ENCODE peak calls at places on chromosome 7, in four cellular contexts. W, G, B and Z are unnamed samples.

GRCh38 chr7:105439174-105439893 is 50.6 kb upstream of the SRPK2 start:
- DNase-seq in W (no peak), G (peak), B (peak), Z (peak)

GRCh38 chr7:831596-832291 is 532 bp upstream of the SUN1 start:
- DNase-seq in W (no peak), G (no peak), B (peak), Z (no peak)

GRCh38 chr7:26292768-26293560 is 1.3 kb downstream of the SNX10 start:
- DNase-seq in W (no peak), G (peak), B (no peak), Z (peak)

GRCh38 chr7:151866028-151866427 is 10.9 kb downstream of the PRKAG2 start:
- DNase-seq in W (no peak), G (no peak), B (no peak), Z (no peak)

GRCh38 chr7:16554518-16555236 is 28.1 kb downstream of the LRRC72 start:
- DNase-seq in W (no peak), G (no peak), B (peak), Z (no peak)

GRCh38 chr7:1073211-1073977 is 14.5 kb upstream of the GPER1 start:
- DNase-seq in W (no peak), G (no peak), B (no peak), Z (no peak)

GRCh38 chr7:33707427-33707826 is 197.9 kb upstream of the BMPER start:
- DNase-seq in W (no peak), G (no peak), B (no peak), Z (no peak)

GRCh38 chr7:50558380-50559051 is 6.7 kb downstream of the DDC start:
- DNase-seq in W (no peak), G (no peak), B (no peak), Z (peak)

GRCh38 chr7:103833401-103833800 is 156.1 kb downstream of the RELN start:
- DNase-seq in W (no peak), G (no peak), B (no peak), Z (no peak)

GRCh38 chr7:128150223-128150622 is 90.9 kb upstream of the LEP start:
- DNase-seq in W (no peak), G (no peak), B (no peak), Z (no peak)

GRCh38 chr7:8184241-8184640 is 77.7 kb downstream of the ICA1 start:
- DNase-seq in W (no peak), G (no peak), B (no peak), Z (no peak)

GRCh38 chr7:220151-220841 is 27.9 kb downstream of the FAM20C start:
- DNase-seq in W (no peak), G (peak), B (peak), Z (peak)

GRCh38 chr7:18610331-18610948 is 114.9 kb downstream of the HDAC9 start:
- DNase-seq in W (peak), G (peak), B (no peak), Z (peak)

GRCh38 chr7:113202282-113202681 is 83.9 kb upstream of the SMIM30 start:
- DNase-seq in W (no peak), G (no peak), B (no peak), Z (no peak)

GRCh38 chr7:137574836-137575235 is 231.3 kb upstream of the PTN start:
- DNase-seq in W (no peak), G (no peak), B (no peak), Z (no peak)

GRCh38 chr7:90958669-90959068 is 305.6 kb upstream of the FZD1 start:
- DNase-seq in W (no peak), G (no peak), B (no peak), Z (no peak)

GRCh38 chr7:138554674-138555073 is 94.6 kb downstream of the TRIM24 start:
- DNase-seq in W (no peak), G (no peak), B (no peak), Z (no peak)

GRCh38 chr7:92422926-92423325 is 24.4 kb upstream of the GATAD1 start:
- DNase-seq in W (no peak), G (no peak), B (no peak), Z (no peak)

GRCh38 chr7:44867073-44867990 is 18.0 kb downstream of the PURB start:
- DNase-seq in W (no peak), G (no peak), B (peak), Z (no peak)

GRCh38 chr7:44882899-44883298 is 2.4 kb downstream of the PURB start:
- DNase-seq in W (no peak), G (no peak), B (no peak), Z (no peak)

GRCh38 chr7:40331915-40332314 is 197.1 kb downstream of the SUGCT start:
- DNase-seq in W (no peak), G (no peak), B (no peak), Z (no peak)

GRCh38 chr7:40330408-40330807 is 195.6 kb downstream of the SUGCT start:
- DNase-seq in W (no peak), G (no peak), B (no peak), Z (no peak)

GRCh38 chr7:40332516-40332915 is 197.7 kb downstream of the SUGCT start:
- DNase-seq in W (no peak), G (no peak), B (no peak), Z (no peak)

GRCh38 chr7:40327113-40327512 is 192.3 kb downstream of the SUGCT start:
- DNase-seq in W (no peak), G (no peak), B (no peak), Z (no peak)

GRCh38 chr7:40329601-40330153 is 194.9 kb downstream of the SUGCT start:
- DNase-seq in W (no peak), G (no peak), B (peak), Z (peak)
- TF ChIP-seq TEAD4 in W (no peak), G (no peak), B (no peak), Z (no peak)

DNA sequence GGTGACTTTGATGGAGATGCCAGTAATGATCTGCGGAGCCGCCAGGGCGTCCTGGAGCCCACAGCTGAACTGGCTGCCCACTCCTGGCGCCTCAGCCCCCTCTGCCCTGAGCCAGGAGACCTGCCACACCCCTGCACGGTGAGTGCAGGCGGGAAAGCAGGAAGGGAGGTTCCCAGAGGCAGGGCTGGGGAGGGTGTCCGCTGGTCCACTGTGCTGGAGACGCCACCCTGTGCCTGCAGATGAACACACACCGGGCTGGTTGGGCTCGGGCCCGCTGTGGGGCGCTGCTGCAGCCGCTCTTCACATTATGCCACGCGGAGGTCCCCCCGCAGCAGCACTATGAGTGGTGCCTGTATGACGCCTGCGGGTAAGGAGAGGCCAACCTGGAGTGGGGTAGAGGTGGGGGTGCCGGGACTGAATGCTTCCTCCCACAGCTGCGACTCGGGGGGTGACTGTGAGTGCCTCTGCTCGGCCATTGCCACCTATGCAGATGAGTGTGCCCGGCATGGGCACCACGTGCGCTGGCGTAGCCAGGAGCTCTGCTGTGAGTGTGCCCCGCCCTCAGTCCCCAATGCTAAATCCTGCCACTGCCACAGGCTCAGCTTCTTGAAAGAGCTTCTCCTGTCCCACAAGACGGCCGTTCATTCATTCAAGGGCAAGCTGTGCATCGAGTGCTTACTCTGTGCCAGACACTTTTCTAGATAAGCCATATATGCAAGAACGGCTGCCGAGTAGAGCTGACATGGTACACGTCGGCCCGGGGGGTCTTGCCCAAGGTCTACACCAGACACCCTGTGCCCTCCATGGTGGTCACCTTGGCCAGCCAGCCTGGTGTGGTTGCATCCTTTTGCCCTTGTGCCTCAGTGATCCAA is 14.3 kb upstream of the ZNF467 start:
- DNase-seq in W (no peak), G (no peak), B (peak), Z (peak)
- TF ChIP-seq TEAD4 in W (no peak), G (no peak), B (no peak), Z (no peak)

GRCh38 chr7:12643001-12643400 is 44.4 kb upstream of the ARL4A start:
- DNase-seq in W (no peak), G (no peak), B (no peak), Z (no peak)
- TF ChIP-seq TEAD4 in W (no peak), G (no peak), B (no peak), Z (no peak)

DNA sequence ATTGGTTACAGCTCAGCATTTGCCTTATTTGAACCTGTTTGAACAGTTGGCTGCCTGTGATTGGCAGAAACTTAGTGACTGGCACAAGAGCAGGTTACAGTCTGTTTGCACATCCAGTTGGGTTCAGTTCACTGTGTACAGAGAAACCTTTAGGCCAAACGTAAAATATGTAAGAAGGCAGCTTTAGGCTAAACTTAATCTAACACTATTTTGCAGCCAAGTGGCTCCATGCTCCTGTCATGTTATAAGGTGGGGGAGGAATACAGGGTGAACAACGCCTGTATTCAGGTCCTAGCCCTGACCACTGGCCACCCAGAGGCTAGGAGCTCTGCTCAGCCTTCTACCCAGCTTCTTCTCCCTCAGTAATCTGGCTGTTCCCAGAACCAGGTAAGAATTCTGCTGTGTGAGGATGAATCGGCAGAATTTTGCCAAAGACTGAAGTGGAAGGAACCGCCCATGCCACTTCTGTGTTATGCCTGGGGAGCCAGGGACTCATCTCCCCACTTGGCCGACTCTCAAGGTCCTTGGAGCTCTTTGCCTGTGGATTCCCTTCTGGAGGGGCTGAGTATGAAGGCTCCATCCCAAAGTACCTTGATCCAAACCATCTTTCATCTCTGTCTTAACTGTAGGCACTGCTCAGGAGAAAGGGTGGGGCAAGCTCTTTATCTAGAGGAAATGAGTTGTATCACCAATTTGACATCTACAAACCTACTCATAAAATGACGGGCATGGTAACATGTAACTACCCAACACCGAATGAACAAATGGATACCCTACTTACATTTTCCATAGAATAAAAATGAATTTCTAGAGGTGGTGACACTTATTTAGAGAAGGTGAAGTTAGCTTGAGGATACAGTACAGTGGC is 164.4 kb upstream of the NAMPT start:
- DNase-seq in W (no peak), G (no peak), B (no peak), Z (no peak)
- TF ChIP-seq TEAD4 in W (no peak), G (no peak), B (no peak), Z (no peak)

DNA sequence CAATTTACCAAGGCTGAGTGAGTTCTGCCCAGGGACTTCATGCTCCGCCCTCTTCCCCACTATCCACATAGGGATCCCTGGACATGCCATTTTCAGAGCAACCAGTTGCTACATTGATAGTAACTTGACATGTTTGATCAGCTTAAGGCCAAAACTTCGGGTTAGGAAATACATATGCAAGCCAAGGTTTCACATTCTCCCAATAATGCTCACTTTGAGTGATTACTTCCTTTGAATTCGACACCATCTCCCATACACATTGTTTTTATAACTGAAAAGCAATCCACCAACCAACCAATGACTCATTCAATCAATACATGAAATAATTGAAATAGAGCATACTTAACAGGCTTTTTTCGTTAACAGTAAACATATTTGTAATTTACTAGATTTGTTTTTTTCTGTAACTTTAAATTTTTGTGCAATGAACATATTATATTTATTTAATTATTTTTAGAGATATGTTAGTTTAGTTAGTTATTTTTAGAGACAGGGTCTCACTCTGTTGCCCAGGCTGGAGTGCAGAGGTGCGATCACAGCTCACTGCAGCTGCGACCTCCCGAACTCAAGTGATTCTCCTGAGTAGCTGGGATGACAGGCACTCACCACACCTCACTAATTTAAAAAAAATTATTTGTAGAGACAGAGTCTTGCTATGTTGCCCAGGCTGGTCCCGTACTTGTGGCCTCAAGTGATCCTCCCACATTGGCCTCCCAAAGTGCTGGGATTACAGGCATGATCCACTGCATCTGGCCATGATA is 137.8 kb downstream of the GLI3 start:
- DNase-seq in W (no peak), G (no peak), B (no peak), Z (no peak)
- TF ChIP-seq TEAD4 in W (no peak), G (no peak), B (no peak), Z (no peak)

GRCh38 chr7:4527988-4528641 is 154.0 kb upstream of the FOXK1 start:
- DNase-seq in W (no peak), G (no peak), B (no peak), Z (no peak)
- TF ChIP-seq TEAD4 in W (no peak), G (no peak), B (no peak), Z (no peak)